ENCODE peak calls at places on chromosomes 16 and 17, in six cellular contexts. One of them, this sample, is unnamed.

GRCh38 chr17:164536-165235 is 16.8 kb downstream of the DOC2B start:
- DNase-seq in WERI-Rb-1: peak
- DNase-seq in astrocyte of the cerebellum: peak
- DNase-seq in astrocyte: peak
- DNase-seq in adipocyte: peak
- DNase-seq in GM23248: peak
- DNase-seq in this sample: peak

GRCh38 chr17:57985675-57985974 is 2.4 kb downstream of the VEZF1 start:
- DNase-seq in GM23248: peak
- DNase-seq in astrocyte: peak
- DNase-seq in WERI-Rb-1: no peak
- DNase-seq in adipocyte: peak
- DNase-seq in astrocyte of the cerebellum: no peak
- DNase-seq in this sample: no peak

GRCh38 chr17:76599699-76600460 is 14.2 kb upstream of the ST6GALNAC2 start:
- DNase-seq in WERI-Rb-1: no peak
- DNase-seq in astrocyte: peak
- DNase-seq in astrocyte of the cerebellum: no peak
- DNase-seq in GM23248: no peak
- DNase-seq in adipocyte: no peak
- DNase-seq in this sample: no peak

GRCh38 chr17:31061678-31062077 is 33.1 kb upstream of the NF1 start:
- DNase-seq in astrocyte: no peak
- DNase-seq in adipocyte: no peak
- DNase-seq in GM23248: peak
- DNase-seq in astrocyte of the cerebellum: no peak
- DNase-seq in WERI-Rb-1: peak
- DNase-seq in this sample: peak

GRCh38 chr17:31216053-31216751 is 80.8 kb downstream of the OMG start:
- DNase-seq in WERI-Rb-1: no peak
- DNase-seq in adipocyte: peak
- DNase-seq in astrocyte of the cerebellum: peak
- DNase-seq in GM23248: peak
- DNase-seq in astrocyte: peak
- DNase-seq in this sample: peak

GRCh38 chr16:79599256-79599836 is 1.2 kb downstream of the MAF start:
- DNase-seq in adipocyte: peak
- DNase-seq in astrocyte of the cerebellum: no peak
- DNase-seq in WERI-Rb-1: peak
- DNase-seq in astrocyte: peak
- DNase-seq in GM23248: peak
- DNase-seq in this sample: no peak

GRCh38 chr17:19647697-19648474 is 665 bp upstream of the ALDH3A2 start:
- DNase-seq in adipocyte: peak
- DNase-seq in astrocyte of the cerebellum: peak
- DNase-seq in astrocyte: peak
- DNase-seq in GM23248: peak
- DNase-seq in WERI-Rb-1: peak
- DNase-seq in this sample: no peak

GRCh38 chr17:44738214-44738906 is 20.4 kb upstream of the ADAM11 start:
- DNase-seq in astrocyte of the cerebellum: no peak
- DNase-seq in astrocyte: peak
- DNase-seq in adipocyte: no peak
- DNase-seq in WERI-Rb-1: no peak
- DNase-seq in GM23248: peak
- DNase-seq in this sample: no peak

GRCh38 chr17:59423137-59423703 is 91.8 kb downstream of the YPEL2 start:
- DNase-seq in GM23248: peak
- DNase-seq in adipocyte: peak
- DNase-seq in astrocyte: peak
- DNase-seq in WERI-Rb-1: no peak
- DNase-seq in astrocyte of the cerebellum: no peak
- DNase-seq in this sample: no peak

GRCh38 chr16:64180136-64180900 is 941.5 kb downstream of the CDH11 start:
- DNase-seq in WERI-Rb-1: no peak
- DNase-seq in GM23248: no peak
- DNase-seq in astrocyte of the cerebellum: no peak
- DNase-seq in astrocyte: no peak
- DNase-seq in adipocyte: no peak
- DNase-seq in this sample: no peak

GRCh38 chr16:83953796-83954576 is 946 bp downstream of the OSGIN1 start:
- DNase-seq in GM23248: peak
- DNase-seq in astrocyte: peak
- DNase-seq in adipocyte: peak
- DNase-seq in WERI-Rb-1: no peak
- DNase-seq in astrocyte of the cerebellum: no peak
- DNase-seq in this sample: peak

GRCh38 chr17:70172449-70172848 is 3.1 kb downstream of the KCNJ2 start:
- DNase-seq in WERI-Rb-1: no peak
- DNase-seq in GM23248: peak
- DNase-seq in astrocyte of the cerebellum: no peak
- DNase-seq in adipocyte: peak
- DNase-seq in astrocyte: no peak
- DNase-seq in this sample: no peak

GRCh38 chr16:73054732-73055481 is 7.0 kb upstream of the ZFHX3 start:
- DNase-seq in adipocyte: peak
- DNase-seq in GM23248: peak
- DNase-seq in astrocyte of the cerebellum: no peak
- DNase-seq in astrocyte: peak
- DNase-seq in WERI-Rb-1: no peak
- DNase-seq in this sample: peak

GRCh38 chr16:19131809-19132777 is 18.3 kb downstream of the ITPRIPL2 start:
- DNase-seq in astrocyte: no peak
- DNase-seq in astrocyte of the cerebellum: no peak
- DNase-seq in adipocyte: no peak
- DNase-seq in WERI-Rb-1: no peak
- DNase-seq in GM23248: peak
- DNase-seq in this sample: no peak

GRCh38 chr16:19130852-19131808 is 17.4 kb downstream of the ITPRIPL2 start:
- DNase-seq in astrocyte: peak
- DNase-seq in GM23248: peak
- DNase-seq in adipocyte: peak
- DNase-seq in WERI-Rb-1: peak
- DNase-seq in astrocyte of the cerebellum: peak
- DNase-seq in this sample: peak

GRCh38 chr16:19128454-19129210 is 14.9 kb downstream of the ITPRIPL2 start:
- DNase-seq in astrocyte of the cerebellum: no peak
- DNase-seq in adipocyte: no peak
- DNase-seq in astrocyte: no peak
- DNase-seq in WERI-Rb-1: no peak
- DNase-seq in GM23248: no peak
- DNase-seq in this sample: no peak

GRCh38 chr16:19132898-19133297 is 19.1 kb downstream of the ITPRIPL2 start:
- DNase-seq in adipocyte: no peak
- DNase-seq in WERI-Rb-1: peak
- DNase-seq in GM23248: no peak
- DNase-seq in astrocyte of the cerebellum: no peak
- DNase-seq in astrocyte: no peak
- DNase-seq in this sample: no peak

DNA sequence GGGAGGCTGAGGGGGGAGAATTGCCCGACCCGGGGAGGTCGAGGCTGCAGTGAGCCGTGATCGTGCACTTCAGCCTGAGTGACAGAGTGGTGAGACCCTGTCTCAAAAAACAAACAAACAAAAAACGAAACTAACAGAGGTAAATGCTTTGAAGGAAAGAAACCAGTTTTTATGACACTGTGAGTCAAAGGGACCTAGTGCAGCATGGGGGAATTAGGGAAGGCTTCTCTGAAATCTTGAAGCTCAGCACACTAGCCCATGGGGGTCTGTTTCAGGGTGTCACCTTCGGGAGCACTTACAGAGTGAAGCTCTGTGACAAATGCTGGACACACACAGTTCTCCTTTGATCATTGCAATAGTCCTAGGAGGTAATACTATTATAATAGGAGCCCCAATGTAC is 16.6 kb downstream of the ITPRIPL2 start:
- DNase-seq in astrocyte of the cerebellum: no peak
- DNase-seq in astrocyte: no peak
- DNase-seq in adipocyte: no peak
- DNase-seq in WERI-Rb-1: no peak
- DNase-seq in GM23248: no peak
- DNase-seq in this sample: no peak
- H3K4me3 ChIP-seq in astrocyte of the cerebellum: no peak
- H3K4me3 ChIP-seq in astrocyte: no peak
- H3K4me3 ChIP-seq in adipocyte: no peak
- H3K4me3 ChIP-seq in WERI-Rb-1: no peak
- H3K4me3 ChIP-seq in GM23248: peak
- H3K4me3 ChIP-seq in this sample: no peak

GRCh38 chr16:17508303-17508702 is 37.5 kb upstream of the XYLT1 start:
- DNase-seq in astrocyte of the cerebellum: no peak
- DNase-seq in GM23248: no peak
- DNase-seq in adipocyte: no peak
- DNase-seq in WERI-Rb-1: no peak
- DNase-seq in astrocyte: no peak
- DNase-seq in this sample: no peak

GRCh38 chr16:17509194-17509593 is 38.4 kb upstream of the XYLT1 start:
- DNase-seq in GM23248: no peak
- DNase-seq in adipocyte: no peak
- DNase-seq in astrocyte: peak
- DNase-seq in WERI-Rb-1: no peak
- DNase-seq in astrocyte of the cerebellum: peak
- DNase-seq in this sample: no peak

GRCh38 chr16:17511340-17511739 is 40.6 kb upstream of the XYLT1 start:
- DNase-seq in WERI-Rb-1: peak
- DNase-seq in astrocyte: peak
- DNase-seq in adipocyte: peak
- DNase-seq in GM23248: peak
- DNase-seq in astrocyte of the cerebellum: no peak
- DNase-seq in this sample: no peak

GRCh38 chr16:17512636-17513220 is 42.0 kb upstream of the XYLT1 start:
- DNase-seq in astrocyte of the cerebellum: no peak
- DNase-seq in GM23248: peak
- DNase-seq in WERI-Rb-1: no peak
- DNase-seq in astrocyte: peak
- DNase-seq in adipocyte: peak
- DNase-seq in this sample: no peak

DNA sequence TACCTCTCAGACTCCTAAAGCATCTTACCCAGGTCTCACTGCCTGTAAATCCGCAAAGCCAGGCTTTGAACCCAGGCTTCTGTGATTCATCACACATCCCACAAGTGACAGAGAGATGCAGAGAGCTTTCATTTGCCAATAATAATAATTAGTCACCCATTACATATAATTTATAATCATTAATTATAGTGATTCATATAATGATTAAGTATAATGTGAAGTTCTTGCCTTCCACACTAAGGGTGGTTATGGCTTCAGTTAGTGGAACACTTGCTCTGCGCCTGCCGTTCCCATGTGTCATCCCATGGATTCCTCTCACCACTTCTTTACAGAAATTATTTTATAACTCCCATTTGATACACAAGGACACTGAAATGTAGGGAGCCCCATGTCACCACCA is 39.8 kb upstream of the XYLT1 start:
- DNase-seq in GM23248: peak
- DNase-seq in astrocyte of the cerebellum: no peak
- DNase-seq in WERI-Rb-1: no peak
- DNase-seq in astrocyte: peak
- DNase-seq in adipocyte: no peak
- DNase-seq in this sample: no peak
- H3K4me3 ChIP-seq in GM23248: no peak
- H3K4me3 ChIP-seq in astrocyte of the cerebellum: no peak
- H3K4me3 ChIP-seq in WERI-Rb-1: no peak
- H3K4me3 ChIP-seq in astrocyte: no peak
- H3K4me3 ChIP-seq in adipocyte: no peak
- H3K4me3 ChIP-seq in this sample: no peak

DNA sequence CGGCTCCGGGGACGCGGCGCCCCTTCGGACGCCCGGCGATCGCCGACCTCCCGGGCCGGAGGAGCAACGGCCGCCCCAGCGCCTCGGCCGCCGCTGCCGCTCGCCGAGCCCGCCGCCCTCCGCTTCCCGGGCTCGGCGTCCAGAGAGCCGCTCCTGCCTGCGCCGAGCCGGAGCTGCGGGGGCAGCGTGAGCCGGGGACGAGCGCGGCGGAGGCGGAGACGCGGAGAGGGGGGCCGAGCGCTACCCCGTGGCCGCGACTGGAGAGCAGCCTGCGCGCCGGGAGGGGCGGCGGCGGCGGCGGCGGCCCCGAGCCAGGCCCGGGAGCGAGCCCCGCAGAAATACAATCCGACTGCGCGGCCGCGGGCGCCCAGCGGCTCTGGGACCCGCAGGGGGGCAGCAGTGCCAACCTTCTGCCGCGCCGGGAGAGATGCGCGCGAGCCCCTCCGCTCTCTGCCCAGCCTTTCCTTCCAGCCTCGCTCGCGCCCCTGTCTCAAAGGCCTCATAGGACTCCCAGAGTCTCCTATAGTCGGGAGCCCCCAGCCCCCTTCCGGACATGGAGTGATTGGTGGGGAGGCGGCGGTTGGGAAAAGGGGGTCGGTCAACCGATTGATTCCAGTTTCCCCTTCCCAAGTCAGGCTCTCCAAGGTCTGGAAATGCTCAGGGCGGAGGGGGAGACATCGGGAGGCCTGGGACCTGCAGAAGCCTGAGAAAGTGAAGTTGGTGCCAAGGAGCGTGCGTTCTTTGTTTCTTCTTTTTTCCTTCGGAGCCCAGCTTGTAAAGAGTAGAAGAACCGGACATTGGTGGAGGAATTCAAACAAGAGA is 1.0 kb upstream of the SDK2 start:
- DNase-seq in astrocyte of the cerebellum: no peak
- DNase-seq in astrocyte: peak
- DNase-seq in WERI-Rb-1: peak
- DNase-seq in GM23248: peak
- DNase-seq in adipocyte: peak
- DNase-seq in this sample: no peak
- H3K4me3 ChIP-seq in astrocyte of the cerebellum: peak
- H3K4me3 ChIP-seq in astrocyte: peak
- H3K4me3 ChIP-seq in WERI-Rb-1: peak
- H3K4me3 ChIP-seq in GM23248: peak
- H3K4me3 ChIP-seq in adipocyte: no peak
- H3K4me3 ChIP-seq in this sample: no peak

GRCh38 chr16:80936410-80936809 is 70.3 kb downstream of the CMC2 start:
- DNase-seq in adipocyte: peak
- DNase-seq in GM23248: peak
- DNase-seq in astrocyte: peak
- DNase-seq in astrocyte of the cerebellum: peak
- DNase-seq in WERI-Rb-1: no peak
- DNase-seq in this sample: no peak

GRCh38 chr16:80932725-80933124 is 74.0 kb downstream of the CMC2 start:
- DNase-seq in astrocyte of the cerebellum: peak
- DNase-seq in astrocyte: peak
- DNase-seq in adipocyte: peak
- DNase-seq in GM23248: peak
- DNase-seq in WERI-Rb-1: no peak
- DNase-seq in this sample: no peak

GRCh38 chr16:80935691-80936090 is 71.0 kb downstream of the CMC2 start:
- DNase-seq in GM23248: no peak
- DNase-seq in astrocyte: no peak
- DNase-seq in WERI-Rb-1: no peak
- DNase-seq in adipocyte: no peak
- DNase-seq in astrocyte of the cerebellum: no peak
- DNase-seq in this sample: no peak

GRCh38 chr16:80931985-80932720 is 74.5 kb downstream of the CMC2 start:
- DNase-seq in astrocyte: peak
- DNase-seq in WERI-Rb-1: peak
- DNase-seq in adipocyte: peak
- DNase-seq in astrocyte of the cerebellum: peak
- DNase-seq in GM23248: peak
- DNase-seq in this sample: no peak

DNA sequence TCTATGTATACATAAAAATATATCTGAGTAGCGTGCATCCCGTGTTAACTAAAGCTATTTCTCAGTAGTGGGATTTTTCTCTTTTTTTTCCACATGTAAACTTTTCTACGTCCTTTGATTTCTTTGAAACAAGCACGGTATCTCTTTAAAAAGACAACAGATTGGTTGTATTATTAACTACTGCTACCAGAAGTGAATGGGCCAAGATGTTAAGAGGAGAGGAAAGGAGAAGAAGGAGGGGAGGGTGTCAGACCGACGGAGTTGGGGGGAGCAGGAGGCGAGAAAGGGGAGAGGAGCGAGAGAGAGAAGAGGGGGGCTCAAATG is 75.1 kb downstream of the CMC2 start:
- DNase-seq in astrocyte: no peak
- DNase-seq in WERI-Rb-1: no peak
- DNase-seq in adipocyte: no peak
- DNase-seq in astrocyte of the cerebellum: no peak
- DNase-seq in GM23248: no peak
- DNase-seq in this sample: no peak
- H3K4me3 ChIP-seq in astrocyte: peak
- H3K4me3 ChIP-seq in WERI-Rb-1: peak
- H3K4me3 ChIP-seq in adipocyte: peak
- H3K4me3 ChIP-seq in astrocyte of the cerebellum: peak
- H3K4me3 ChIP-seq in GM23248: peak
- H3K4me3 ChIP-seq in this sample: no peak